ENCODE peak calls at places on chromosomes 11 and 22, in five cellular contexts. W, B, Y, K and S are unnamed samples.

GRCh38 chr11:57903441-57904123 is 120.1 kb upstream of the OR9Q1 start:
- DNase-seq in W (no peak), B (peak), Y (no peak), K (peak), S (no peak)

GRCh38 chr11:97079244-97079643 is 689.4 kb downstream of the JRKL start:
- DNase-seq in W (no peak), B (no peak), Y (no peak), K (no peak), S (no peak)

GRCh38 chr11:85941380-85941973 is 86.3 kb downstream of the CCDC83 start:
- DNase-seq in W (peak), B (peak), Y (peak), K (peak), S (no peak)

GRCh38 chr22:33757443-33758124 is 162.7 kb downstream of the LARGE1 start:
- DNase-seq in W (no peak), B (peak), Y (no peak), K (no peak), S (no peak)

GRCh38 chr11:35006389-35007128 is 90.1 kb downstream of the PDHX start:
- DNase-seq in W (no peak), B (no peak), Y (no peak), K (no peak), S (no peak)

GRCh38 chr22:40542821-40543540 is 93.5 kb downstream of the MRTFA start:
- DNase-seq in W (no peak), B (no peak), Y (no peak), K (no peak), S (no peak)

GRCh38 chr11:126433989-126434949 is 78.8 kb downstream of the ST3GAL4 start:
- DNase-seq in W (no peak), B (no peak), Y (peak), K (no peak), S (no peak)

GRCh38 chr11:118325283-118325682 is 17.2 kb downstream of the CD3D start:
- DNase-seq in W (no peak), B (no peak), Y (no peak), K (no peak), S (no peak)

GRCh38 chr11:112882494-112883381 is 78.5 kb upstream of the NCAM1 start:
- DNase-seq in W (no peak), B (no peak), Y (peak), K (no peak), S (no peak)

GRCh38 chr22:36773935-36774334 is 2.0 kb downstream of the IFT27 start:
- DNase-seq in W (no peak), B (no peak), Y (no peak), K (peak), S (no peak)

GRCh38 chr11:1052133-1053011 is 15.9 kb upstream of the MUC6 start:
- DNase-seq in W (no peak), B (no peak), Y (peak), K (no peak), S (no peak)

GRCh38 chr11:65579291-65579690 is 3.4 kb downstream of the EHBP1L1 start:
- DNase-seq in W (no peak), B (no peak), Y (no peak), K (no peak), S (no peak)

GRCh38 chr11:68412593-68413475 is 47.7 kb upstream of the PPP6R3 start:
- DNase-seq in W (no peak), B (no peak), Y (peak), K (no peak), S (peak)

GRCh38 chr11:47355283-47356128 is 3.0 kb upstream of the MYBPC3 start:
- DNase-seq in W (peak), B (peak), Y (peak), K (peak), S (peak)

GRCh38 chr11:92776676-92777075 is 192.8 kb upstream of the MTNR1B start:
- DNase-seq in W (no peak), B (no peak), Y (peak), K (no peak), S (no peak)

GRCh38 chr11:78659326-78660319 is 85.0 kb upstream of the NARS2 start:
- DNase-seq in W (no peak), B (no peak), Y (no peak), K (peak), S (no peak)